ENCODE peak calls at places on chromosomes 12 and 14, in six cellular contexts. L is bronchial epithelial cell, A is mucosa of descending colon, X is HL-60, B is PC-9, E is GM12878. Y is an unnamed sample.

GRCh38 chr14:96792003-96792402 is 5.2 kb upstream of the VRK1 start:
- DNase-seq in L (no peak), A (no peak), X (no peak), B (no peak), E (no peak), Y (no peak)

GRCh38 chr12:1217191-1217949 is 226.3 kb downstream of the ERC1 start:
- DNase-seq in L (peak), A (no peak), X (no peak), B (peak), E (no peak), Y (no peak)

GRCh38 chr12:49026678-49027480 is 8.3 kb upstream of the PRKAG1 start:
- DNase-seq in L (no peak), A (no peak), X (no peak), B (no peak), E (no peak), Y (no peak)

GRCh38 chr12:59075968-59076367 is 155.7 kb upstream of the LRIG3 start:
- DNase-seq in L (no peak), A (no peak), X (no peak), B (no peak), E (no peak), Y (no peak)

GRCh38 chr12:131057722-131058515 is 104.2 kb downstream of the ADGRD1 start:
- DNase-seq in L (no peak), A (no peak), X (no peak), B (no peak), E (no peak), Y (no peak)

GRCh38 chr12:31570880-31571279 is 20.1 kb downstream of the DENND5B start:
- DNase-seq in L (no peak), A (no peak), X (no peak), B (no peak), E (no peak), Y (no peak)

GRCh38 chr12:89316705-89317139 is 35.6 kb downstream of the DUSP6 start:
- DNase-seq in L (no peak), A (no peak), X (no peak), B (no peak), E (no peak), Y (no peak)

GRCh38 chr12:2453076-2453806 is 341.5 kb upstream of the FKBP4 start:
- DNase-seq in L (no peak), A (no peak), X (no peak), B (no peak), E (no peak), Y (no peak)

GRCh38 chr14:35879654-35880249 is 53.6 kb downstream of the BRMS1L start:
- DNase-seq in L (peak), A (no peak), X (no peak), B (no peak), E (no peak), Y (peak)

GRCh38 chr14:64444984-64445845 is 20.1 kb upstream of the AKAP5 start:
- DNase-seq in L (peak), A (no peak), X (no peak), B (no peak), E (peak), Y (peak)

GRCh38 chr14:101788016-101788695 is 26.6 kb downstream of the PPP2R5C start:
- DNase-seq in L (no peak), A (no peak), X (no peak), B (no peak), E (no peak), Y (no peak)

GRCh38 chr14:66405158-66405557 is 81.0 kb upstream of the CCDC196 start:
- DNase-seq in L (peak), A (no peak), X (no peak), B (no peak), E (no peak), Y (no peak)

GRCh38 chr12:106195638-106196037 is 52.2 kb downstream of the CKAP4 start:
- DNase-seq in L (no peak), A (no peak), X (no peak), B (peak), E (no peak), Y (no peak)

GRCh38 chr12:116861331-116861730 is 19.9 kb downstream of the HRK start:
- DNase-seq in L (no peak), A (peak), X (no peak), B (no peak), E (peak), Y (peak)

GRCh38 chr12:112208511-112208910 is 83.2 kb downstream of the TRAFD1 start:
- DNase-seq in L (no peak), A (no peak), X (no peak), B (no peak), E (no peak), Y (no peak)

GRCh38 chr14:84340938-84341337 is 1189.0 kb upstream of the FLRT2 start:
- DNase-seq in L (peak), A (no peak), X (no peak), B (no peak), E (no peak), Y (no peak)

GRCh38 chr12:110555509-110556406 is 27.4 kb downstream of the PPTC7 start:
- DNase-seq in L (peak), A (no peak), X (no peak), B (no peak), E (no peak), Y (no peak)

GRCh38 chr12:55929306-55929791 is 1.6 kb upstream of the DGKA start:
- DNase-seq in L (no peak), A (peak), X (peak), B (no peak), E (peak), Y (peak)

GRCh38 chr14:33068626-33069025 is 129.9 kb downstream of the NPAS3 start:
- DNase-seq in L (no peak), A (no peak), X (no peak), B (no peak), E (no peak), Y (no peak)

GRCh38 chr14:21476526-21476924 is 234 bp downstream of the RAB2B start:
- DNase-seq in L (peak), A (peak), X (no peak), B (peak), E (no peak), Y (no peak)

GRCh38 chr14:99185436-99186068 is 86.4 kb downstream of the BCL11B start:
- DNase-seq in L (no peak), A (no peak), X (no peak), B (no peak), E (no peak), Y (no peak)

GRCh38 chr12:45518516-45519235 is 210.8 kb upstream of the ARID2 start:
- DNase-seq in L (no peak), A (no peak), X (no peak), B (no peak), E (no peak), Y (peak)

GRCh38 chr14:23153891-23154796 is 29.3 kb downstream of the SLC7A8 start:
- DNase-seq in L (peak), A (peak), X (peak), B (peak), E (no peak), Y (no peak)

GRCh38 chr12:52730383-52730782 is 27.1 kb upstream of the KRT77 start:
- DNase-seq in L (no peak), A (no peak), X (no peak), B (no peak), E (no peak), Y (no peak)

GRCh38 chr12:70214972-70215617 is 28.1 kb upstream of the CNOT2 start:
- DNase-seq in L (no peak), A (no peak), X (no peak), B (no peak), E (no peak), Y (no peak)

GRCh38 chr12:108966378-108967151 is 54.3 kb downstream of the SVOP start:
- DNase-seq in L (no peak), A (no peak), X (no peak), B (no peak), E (no peak), Y (no peak)

GRCh38 chr12:50077099-50077498 is 8.0 kb upstream of the SMARCD1 start:
- DNase-seq in L (no peak), A (no peak), X (no peak), B (no peak), E (no peak), Y (no peak)
- H3K4me3 ChIP-seq in L (no peak), A (no peak), X (no peak), B (no peak), E (no peak), Y (no peak)

DNA sequence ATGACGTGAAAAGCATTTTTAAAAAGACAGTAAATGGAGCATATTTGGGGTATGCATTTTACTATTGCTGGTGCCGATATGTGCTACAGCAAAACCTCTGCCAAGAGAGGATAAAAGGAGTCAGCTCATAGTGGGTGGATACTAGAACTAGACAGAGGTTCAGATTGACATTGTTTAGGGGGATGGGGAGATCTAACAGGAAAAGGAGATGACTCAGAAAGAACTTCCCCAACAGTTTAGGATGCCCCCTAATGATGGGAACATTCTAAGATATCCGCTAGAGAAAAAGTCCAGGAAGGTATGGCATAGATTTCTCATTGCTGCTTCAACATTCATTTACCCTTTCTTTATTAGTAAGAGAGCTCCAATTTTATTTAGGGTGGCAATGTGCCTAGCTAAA is 110.5 kb upstream of the CLEC14A start:
- DNase-seq in L (no peak), A (no peak), X (no peak), B (no peak), E (no peak), Y (no peak)
- TF ChIP-seq CTCF in L (no peak), A (no peak), X (no peak), B (no peak), E (no peak), Y (no peak)

GRCh38 chr14:34539407-34540180 is at the start of gene EAPP:
- DNase-seq in L (peak), A (peak), X (peak), B (peak), E (peak), Y (peak)

GRCh38 chr14:34538871-34539406 is 562 bp downstream of the EAPP start:
- DNase-seq in L (peak), A (no peak), X (no peak), B (no peak), E (no peak), Y (no peak)

GRCh38 chr14:34536951-34537676 is 2.4 kb downstream of the EAPP start:
- DNase-seq in L (no peak), A (peak), X (no peak), B (no peak), E (no peak), Y (no peak)

GRCh38 chr14:34537677-34538009 is 1.9 kb downstream of the EAPP start:
- DNase-seq in L (no peak), A (peak), X (no peak), B (no peak), E (no peak), Y (no peak)
- H3K4me3 ChIP-seq in L (no peak), A (no peak), X (no peak), B (no peak), E (no peak), Y (no peak)

GRCh38 chr12:11838403-11838802 is 188.9 kb downstream of the ETV6 start:
- DNase-seq in L (no peak), A (no peak), X (no peak), B (no peak), E (no peak), Y (no peak)
- TF ChIP-seq CTCF in L (no peak), A (no peak), X (no peak), B (no peak), E (no peak), Y (no peak)

GRCh38 chr12:92133795-92134637 is 11.6 kb downstream of the BTG1 start:
- DNase-seq in L (no peak), A (no peak), X (no peak), B (no peak), E (no peak), Y (no peak)

GRCh38 chr12:92133166-92133565 is 12.5 kb downstream of the BTG1 start:
- DNase-seq in L (no peak), A (no peak), X (no peak), B (no peak), E (no peak), Y (no peak)

GRCh38 chr12:92136883-92137582 is 8.6 kb downstream of the BTG1 start:
- DNase-seq in L (peak), A (no peak), X (no peak), B (no peak), E (no peak), Y (peak)

GRCh38 chr12:92136021-92136735 is 9.5 kb downstream of the BTG1 start:
- DNase-seq in L (no peak), A (no peak), X (no peak), B (no peak), E (no peak), Y (no peak)

DNA sequence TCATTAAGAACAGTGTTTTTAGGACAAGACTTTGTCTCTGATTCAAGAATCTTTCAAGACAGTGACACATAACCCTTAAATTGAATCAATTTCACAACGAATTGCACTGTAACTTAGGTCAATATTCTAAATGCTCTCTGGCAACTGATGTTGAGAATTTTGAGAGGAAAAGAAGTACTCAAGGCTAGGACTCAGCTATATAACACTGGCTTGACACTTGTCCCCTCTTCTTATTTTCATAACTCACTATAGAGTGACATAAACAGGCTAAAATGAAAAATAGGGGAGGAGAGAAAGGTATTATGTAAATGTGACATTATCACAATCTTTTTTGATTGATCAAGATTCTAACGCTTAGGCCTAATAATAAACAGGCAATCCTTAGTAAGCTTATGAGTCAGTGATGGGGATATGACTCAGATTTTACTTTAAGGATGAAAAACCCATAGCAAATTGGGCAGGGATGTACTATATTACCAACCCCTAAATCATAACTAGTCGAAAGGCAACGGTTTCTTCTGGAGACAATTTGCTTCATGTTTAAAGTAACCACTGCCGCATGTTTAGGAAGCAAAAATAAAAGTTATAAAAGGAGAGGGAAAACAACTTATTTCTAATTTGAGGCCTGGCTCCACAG is 10.9 kb downstream of the BTG1 start:
- DNase-seq in L (peak), A (no peak), X (no peak), B (no peak), E (no peak), Y (peak)
- H3K4me3 ChIP-seq in L (no peak), A (no peak), X (no peak), B (no peak), E (peak), Y (peak)

GRCh38 chr12:75561921-75562320 is 50.5 kb upstream of the KRR1 start:
- DNase-seq in L (no peak), A (no peak), X (no peak), B (no peak), E (no peak), Y (no peak)

GRCh38 chr12:75558262-75558661 is 46.9 kb upstream of the KRR1 start:
- DNase-seq in L (no peak), A (no peak), X (no peak), B (no peak), E (no peak), Y (no peak)

GRCh38 chr12:75563351-75563750 is 51.9 kb upstream of the KRR1 start:
- DNase-seq in L (no peak), A (no peak), X (no peak), B (no peak), E (no peak), Y (no peak)

GRCh38 chr12:75556306-75556899 is 45.0 kb upstream of the KRR1 start:
- DNase-seq in L (peak), A (no peak), X (no peak), B (no peak), E (no peak), Y (no peak)

DNA sequence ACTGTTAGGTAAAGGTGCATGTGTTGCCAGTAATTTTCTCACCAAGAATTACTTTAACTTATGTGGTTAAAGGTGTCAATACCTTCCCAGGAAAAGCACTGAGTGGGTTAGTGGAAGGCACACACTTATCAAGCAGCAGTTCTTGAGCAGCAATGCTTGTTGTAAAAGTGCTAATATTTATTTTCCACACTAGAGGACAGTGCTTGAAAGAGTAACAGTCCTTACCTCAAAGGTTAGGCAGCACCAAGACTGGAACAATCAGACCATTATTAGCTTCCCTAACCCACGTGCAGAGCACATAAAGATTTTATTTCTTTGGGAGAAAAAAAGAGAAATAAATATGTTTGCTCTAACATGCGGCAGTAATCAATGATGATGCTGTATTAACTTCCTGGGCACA is 48.8 kb upstream of the KRR1 start:
- DNase-seq in L (peak), A (no peak), X (no peak), B (no peak), E (no peak), Y (no peak)
- TF ChIP-seq CTCF in L (peak), A (no peak), X (no peak), B (no peak), E (peak), Y (peak)

GRCh38 chr12:50103767-50104321 is at the start of gene GPD1:
- DNase-seq in L (peak), A (peak), X (no peak), B (peak), E (no peak), Y (no peak)
- H3K4me3 ChIP-seq in L (no peak), A (no peak), X (no peak), B (no peak), E (no peak), Y (no peak)